ENCODE peak calls at places on chromosomes 4 and X, in four cellular contexts. P is activated gamma-delta T cell, M is left kidney, T is WTC11. D is an unnamed sample.

GRCh38 chr4:8016527-8016926 is 76.9 kb upstream of the AFAP1 start:
- DNase-seq in P (no peak), M (no peak), T (no peak), D (no peak)

GRCh38 chr4:714087-714486 is 8.5 kb downstream of the PCGF3 start:
- DNase-seq in P (no peak), M (no peak), T (no peak), D (no peak)

GRCh38 chr4:29805871-29806480 is 914.2 kb upstream of the PCDH7 start:
- DNase-seq in P (no peak), M (no peak), T (no peak), D (no peak)

GRCh38 chr4:72128741-72129140 is 96.9 kb downstream of the NPFFR2 start:
- DNase-seq in P (no peak), M (no peak), T (no peak), D (no peak)

GRCh38 chr4:17771284-17771908 is 10.0 kb downstream of the FAM184B start:
- DNase-seq in P (no peak), M (peak), T (no peak), D (peak)

GRCh38 chrX:119399772-119400101 is 601 bp downstream of the SLC25A43 start:
- DNase-seq in P (no peak), M (peak), T (peak), D (no peak)

GRCh38 chr4:95675623-95676022 is 126.8 kb upstream of the UNC5C start:
- DNase-seq in P (no peak), M (no peak), T (no peak), D (no peak)

GRCh38 chr4:109588176-109588575 is 28.1 kb downstream of the MCUB start:
- DNase-seq in P (no peak), M (no peak), T (no peak), D (no peak)

GRCh38 chr4:79869597-79870336 is 203.3 kb downstream of the ANTXR2 start:
- DNase-seq in P (no peak), M (peak), T (no peak), D (no peak)

GRCh38 chr4:53714377-53715140 is 123.3 kb upstream of the LNX1 start:
- DNase-seq in P (no peak), M (no peak), T (no peak), D (no peak)

GRCh38 chr4:106584590-106584989 is 216.0 kb upstream of the GIMD1 start:
- DNase-seq in P (no peak), M (no peak), T (no peak), D (no peak)

GRCh38 chr4:54940996-54941395 is 184.4 kb downstream of the KDR start:
- DNase-seq in P (no peak), M (no peak), T (no peak), D (no peak)

GRCh38 chrX:110003167-110004156 is 548 bp downstream of the TMEM164 start:
- DNase-seq in P (no peak), M (peak), T (no peak), D (no peak)

D was measured in BE2C.